ENCODE peak calls at places on chromosomes 12 and 14, in four cellular contexts. Q is CD8-positive, alpha-beta memory T cell; W is brain microvascular endothelial cell; C is effector memory CD4-positive, alpha-beta T cell. A is an unnamed sample.

GRCh38 chr12:75936525-75937450 is 94.8 kb downstream of the PHLDA1 start:
- DNase-seq in Q (no peak), W (no peak), C (no peak), A (no peak)

GRCh38 chr14:76615331-76615730 is 145.9 kb upstream of the VASH1 start:
- DNase-seq in Q (no peak), W (no peak), C (no peak), A (no peak)

GRCh38 chr12:132540436-132540835 is 50.5 kb downstream of the FBRSL1 start:
- DNase-seq in Q (no peak), W (no peak), C (no peak), A (no peak)

GRCh38 chr12:96136129-96136528 is 58.0 kb upstream of the ELK3 start:
- DNase-seq in Q (no peak), W (peak; percentile 62), C (no peak), A (no peak)

GRCh38 chr12:15244341-15244740 is 23.1 kb upstream of the RERG start:
- DNase-seq in Q (no peak), W (no peak), C (no peak), A (peak; percentile 51)

GRCh38 chr14:59187802-59188460 is 536 bp upstream of the DAAM1 start:
- DNase-seq in Q (peak; percentile 71), W (no peak), C (peak; percentile 22), A (peak; percentile 70)

GRCh38 chr12:128449146-128449894 is 182.3 kb downstream of the TMEM132C start:
- DNase-seq in Q (no peak), W (no peak), C (no peak), A (peak; percentile 76)

GRCh38 chr12:6943719-6944380 is at the start of the genes C12orf57 and RNU7-1:
- DNase-seq in Q (peak; percentile 86), W (peak; percentile 85), C (peak; percentile 71), A (peak; percentile 95)

GRCh38 chr14:76465651-76466050 is 89.7 kb downstream of the ESRRB start:
- DNase-seq in Q (no peak), W (no peak), C (no peak), A (peak; percentile 35)

GRCh38 chr14:99268776-99269510 is 3.1 kb downstream of the BCL11B start:
- DNase-seq in Q (peak; percentile 43), W (no peak), C (no peak), A (peak; percentile 79)